ENCODE peak calls at places on chromosomes 13 and 19, in seven cellular contexts. One of them, this sample, is unnamed.
A peak's percentile ranks its signal among the peaks of the same experiment; 100 is the strongest.

GRCh38 chr13:109857325-109857724 is 70.9 kb upstream of the IRS2 start:
- DNase-seq in H1: no peak
- DNase-seq in neuronal stem cell: no peak
- DNase-seq in H9: no peak
- DNase-seq in mesenchymal stem cell: no peak
- DNase-seq in IMR-90: no peak
- DNase-seq in mesendoderm: no peak
- DNase-seq in this sample: no peak

GRCh38 chr13:26440111-26440510 is 117.4 kb upstream of the WASF3 start:
- DNase-seq in IMR-90: peak; percentile 33
- DNase-seq in neuronal stem cell: no peak
- DNase-seq in H9: no peak
- DNase-seq in mesenchymal stem cell: peak; percentile 10
- DNase-seq in mesendoderm: no peak
- DNase-seq in H1: no peak
- DNase-seq in this sample: no peak

GRCh38 chr13:59356607-59357006 is 807.1 kb downstream of the DIAPH3 start:
- DNase-seq in IMR-90: peak; percentile 37
- DNase-seq in mesenchymal stem cell: peak; percentile 47
- DNase-seq in neuronal stem cell: no peak
- DNase-seq in H1: no peak
- DNase-seq in mesendoderm: no peak
- DNase-seq in H9: no peak
- DNase-seq in this sample: no peak

GRCh38 chr19:10235003-10235402 is 3.9 kb upstream of the S1PR2 start:
- DNase-seq in IMR-90: no peak
- DNase-seq in mesenchymal stem cell: no peak
- DNase-seq in H9: no peak
- DNase-seq in mesendoderm: no peak
- DNase-seq in neuronal stem cell: no peak
- DNase-seq in H1: no peak
- DNase-seq in this sample: no peak

GRCh38 chr19:7455600-7456296 is 33.1 kb downstream of the PEX11G start:
- DNase-seq in mesenchymal stem cell: no peak
- DNase-seq in IMR-90: no peak
- DNase-seq in H9: no peak
- DNase-seq in H1: no peak
- DNase-seq in neuronal stem cell: no peak
- DNase-seq in mesendoderm: no peak
- DNase-seq in this sample: no peak

GRCh38 chr19:7460562-7460966 is 28.3 kb downstream of the PEX11G start:
- DNase-seq in IMR-90: peak; percentile 44
- DNase-seq in mesendoderm: peak; percentile 67
- DNase-seq in H1: no peak
- DNase-seq in neuronal stem cell: no peak
- DNase-seq in mesenchymal stem cell: peak; percentile 79
- DNase-seq in H9: no peak
- DNase-seq in this sample: peak; percentile 55

GRCh38 chr19:18435848-18436631 is 1.9 kb downstream of the ISYNA1 start:
- DNase-seq in IMR-90: no peak
- DNase-seq in mesenchymal stem cell: peak; percentile 21
- DNase-seq in neuronal stem cell: no peak
- DNase-seq in H1: no peak
- DNase-seq in H9: no peak
- DNase-seq in mesendoderm: no peak
- DNase-seq in this sample: peak; percentile 22

GRCh38 chr19:16698914-16699313 is 20.7 kb upstream of the NWD1 start:
- DNase-seq in H9: no peak
- DNase-seq in IMR-90: no peak
- DNase-seq in mesendoderm: no peak
- DNase-seq in H1: no peak
- DNase-seq in mesenchymal stem cell: no peak
- DNase-seq in neuronal stem cell: no peak
- DNase-seq in this sample: no peak

GRCh38 chr13:26883613-26884257 is 123.1 kb upstream of the GPR12 start:
- DNase-seq in mesendoderm: no peak
- DNase-seq in H9: no peak
- DNase-seq in IMR-90: no peak
- DNase-seq in mesenchymal stem cell: no peak
- DNase-seq in H1: no peak
- DNase-seq in neuronal stem cell: no peak
- DNase-seq in this sample: no peak

GRCh38 chr19:33035461-33035860 is 29.2 kb downstream of the RHPN2 start:
- DNase-seq in IMR-90: no peak
- DNase-seq in mesendoderm: no peak
- DNase-seq in mesenchymal stem cell: no peak
- DNase-seq in H9: no peak
- DNase-seq in H1: no peak
- DNase-seq in neuronal stem cell: no peak
- DNase-seq in this sample: peak; percentile 93

GRCh38 chr19:18017275-18018083 is 9.5 kb downstream of the ARRDC2 start:
- DNase-seq in H9: no peak
- DNase-seq in H1: no peak
- DNase-seq in neuronal stem cell: no peak
- DNase-seq in IMR-90: no peak
- DNase-seq in mesenchymal stem cell: no peak
- DNase-seq in mesendoderm: no peak
- DNase-seq in this sample: no peak

GRCh38 chr19:12495002-12495802 is 10.6 kb upstream of the ZNF709 start:
- DNase-seq in mesendoderm: peak; percentile 99
- DNase-seq in mesenchymal stem cell: peak; percentile 83
- DNase-seq in neuronal stem cell: peak; percentile 88
- DNase-seq in H9: peak; percentile 96
- DNase-seq in H1: peak; percentile 92
- DNase-seq in IMR-90: peak; percentile 79
- DNase-seq in this sample: peak; percentile 96

GRCh38 chr13:49521216-49521615 is 25.5 kb downstream of the PHF11 start:
- DNase-seq in mesendoderm: no peak
- DNase-seq in IMR-90: no peak
- DNase-seq in neuronal stem cell: no peak
- DNase-seq in H1: no peak
- DNase-seq in mesenchymal stem cell: no peak
- DNase-seq in H9: no peak
- DNase-seq in this sample: no peak

GRCh38 chr13:49516467-49516866 is 20.7 kb downstream of the PHF11 start:
- DNase-seq in IMR-90: no peak
- DNase-seq in H1: no peak
- DNase-seq in H9: no peak
- DNase-seq in mesenchymal stem cell: no peak
- DNase-seq in neuronal stem cell: no peak
- DNase-seq in mesendoderm: no peak
- DNase-seq in this sample: no peak

GRCh38 chr13:49512578-49512977 is 16.8 kb downstream of the PHF11 start:
- DNase-seq in mesenchymal stem cell: no peak
- DNase-seq in neuronal stem cell: no peak
- DNase-seq in mesendoderm: no peak
- DNase-seq in IMR-90: no peak
- DNase-seq in H1: no peak
- DNase-seq in H9: no peak
- DNase-seq in this sample: no peak

DNA sequence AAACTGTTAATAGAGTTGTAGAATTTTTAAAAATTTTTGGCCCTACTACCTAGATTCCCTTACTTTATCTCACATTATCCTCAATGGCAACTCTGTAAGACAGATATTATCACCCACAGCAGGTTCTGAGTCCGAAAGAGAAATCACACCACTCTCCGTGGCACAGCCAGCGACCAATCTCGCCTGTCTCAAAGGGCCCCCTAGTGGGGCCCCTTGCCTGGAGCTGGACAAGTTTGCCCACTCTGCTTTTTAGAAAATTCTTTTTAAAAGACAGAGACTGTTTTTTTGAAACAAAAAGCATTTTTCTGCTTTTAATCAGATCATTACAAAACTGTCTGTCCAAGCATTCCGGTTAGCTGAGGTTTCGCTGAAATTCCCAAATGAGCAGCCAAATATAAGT is 21.7 kb downstream of the PHF11 start:
- DNase-seq in H1: no peak
- DNase-seq in IMR-90: no peak
- DNase-seq in mesendoderm: peak; percentile 44
- DNase-seq in mesenchymal stem cell: peak; percentile 40
- DNase-seq in H9: no peak
- DNase-seq in neuronal stem cell: no peak
- DNase-seq in this sample: peak; percentile 50
- H2BK5ac ChIP-seq in H1: no peak overlapping the region
- H2BK5ac ChIP-seq in IMR-90: no peak overlapping the region
- H2BK5ac ChIP-seq in mesendoderm: no peak overlapping the region
- H2BK5ac ChIP-seq in mesenchymal stem cell: no peak overlapping the region
- H2BK5ac ChIP-seq in H9: no peak overlapping the region
- H2BK5ac ChIP-seq in neuronal stem cell: no peak overlapping the region
- H2BK5ac ChIP-seq in this sample: no peak overlapping the region

GRCh38 chr13:102236341-102236740 is 165.5 kb downstream of the FGF14 start:
- DNase-seq in H1: no peak
- DNase-seq in neuronal stem cell: no peak
- DNase-seq in mesendoderm: no peak
- DNase-seq in H9: no peak
- DNase-seq in IMR-90: no peak
- DNase-seq in mesenchymal stem cell: no peak
- DNase-seq in this sample: no peak

GRCh38 chr13:102236830-102237621 is 164.8 kb downstream of the FGF14 start:
- DNase-seq in mesendoderm: no peak
- DNase-seq in mesenchymal stem cell: no peak
- DNase-seq in IMR-90: no peak
- DNase-seq in H1: no peak
- DNase-seq in neuronal stem cell: no peak
- DNase-seq in H9: no peak
- DNase-seq in this sample: no peak

GRCh38 chr13:102235689-102236088 is 166.2 kb downstream of the FGF14 start:
- DNase-seq in mesendoderm: no peak
- DNase-seq in IMR-90: no peak
- DNase-seq in neuronal stem cell: no peak
- DNase-seq in H9: no peak
- DNase-seq in mesenchymal stem cell: no peak
- DNase-seq in H1: no peak
- DNase-seq in this sample: peak; percentile 38

GRCh38 chr13:102233566-102234208 is 168.2 kb downstream of the FGF14 start:
- DNase-seq in H1: no peak
- DNase-seq in IMR-90: no peak
- DNase-seq in mesenchymal stem cell: no peak
- DNase-seq in H9: no peak
- DNase-seq in neuronal stem cell: no peak
- DNase-seq in mesendoderm: no peak
- DNase-seq in this sample: no peak

DNA sequence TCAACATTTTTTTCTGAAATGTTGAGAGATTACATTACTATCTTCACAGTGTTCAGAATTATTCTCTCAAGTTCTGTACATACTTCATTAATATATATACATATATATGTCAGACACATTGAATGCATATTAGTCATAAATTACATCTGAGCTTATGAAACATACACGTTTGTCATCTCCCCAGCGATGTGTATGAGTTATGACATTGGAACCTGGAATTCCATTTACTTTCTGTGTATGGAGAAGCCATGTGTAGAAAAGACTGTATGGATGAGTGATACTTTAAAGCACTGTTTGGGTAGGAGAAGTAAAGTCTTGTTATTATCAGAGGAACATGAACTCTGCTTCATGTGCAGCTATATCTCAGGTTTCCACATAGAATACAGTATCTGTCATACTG is 167.2 kb downstream of the FGF14 start:
- DNase-seq in mesenchymal stem cell: no peak
- DNase-seq in mesendoderm: no peak
- DNase-seq in H1: no peak
- DNase-seq in H9: no peak
- DNase-seq in IMR-90: peak; percentile 1
- DNase-seq in neuronal stem cell: no peak
- DNase-seq in this sample: peak; percentile 19
- H3K4me2 ChIP-seq in mesenchymal stem cell: no peak overlapping the region
- H3K4me2 ChIP-seq in mesendoderm: no peak overlapping the region
- H3K4me2 ChIP-seq in H1: no peak overlapping the region
- H3K4me2 ChIP-seq in H9: no peak overlapping the region
- H3K4me2 ChIP-seq in IMR-90: no peak overlapping the region
- H3K4me2 ChIP-seq in neuronal stem cell: no peak overlapping the region
- H3K4me2 ChIP-seq in this sample: no peak overlapping the region

DNA sequence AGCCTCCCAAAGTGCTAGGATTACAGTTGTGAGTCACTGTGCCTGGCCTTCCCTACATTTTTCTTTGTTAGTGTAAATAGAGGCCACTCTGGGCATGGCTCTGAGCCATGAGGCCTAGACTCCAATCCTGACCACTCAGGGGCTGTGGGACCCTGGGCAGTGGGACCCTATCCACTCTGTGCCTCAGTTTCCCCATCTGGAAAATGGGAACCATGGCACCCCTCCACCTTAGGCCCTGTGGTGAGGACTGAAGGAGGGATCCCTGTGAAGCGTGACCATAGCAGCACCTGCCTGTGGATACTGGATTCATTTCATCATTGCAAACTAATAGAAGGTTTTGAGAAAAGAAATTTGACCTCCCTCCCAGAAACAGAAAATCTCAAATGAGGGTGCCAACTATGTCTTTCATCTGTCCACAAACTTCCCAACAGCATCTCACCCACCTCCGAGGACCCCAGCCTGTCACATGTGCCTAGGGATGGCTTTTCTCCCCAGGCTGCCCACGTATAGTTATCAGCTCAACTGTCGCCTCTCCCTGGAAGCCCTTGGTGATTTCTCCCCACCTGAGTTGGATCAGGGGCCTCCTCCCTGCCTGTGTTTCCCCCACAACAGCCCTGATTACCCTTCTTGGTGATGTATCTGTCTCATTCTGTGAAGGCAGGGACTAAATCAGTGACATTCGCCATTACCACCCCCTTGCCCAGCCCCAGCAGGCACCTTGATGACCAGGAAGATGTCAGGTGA is 5.6 kb downstream of the ANGPTL8 start:
- DNase-seq in neuronal stem cell: no peak
- DNase-seq in IMR-90: no peak
- DNase-seq in mesendoderm: no peak
- DNase-seq in H9: no peak
- DNase-seq in mesenchymal stem cell: no peak
- DNase-seq in H1: no peak
- DNase-seq in this sample: no peak
- H2BK5ac ChIP-seq in neuronal stem cell: no peak overlapping the region
- H2BK5ac ChIP-seq in IMR-90: no peak overlapping the region
- H2BK5ac ChIP-seq in mesendoderm: no peak overlapping the region
- H2BK5ac ChIP-seq in H9: no peak overlapping the region
- H2BK5ac ChIP-seq in mesenchymal stem cell: no peak overlapping the region
- H2BK5ac ChIP-seq in H1: no peak overlapping the region
- H2BK5ac ChIP-seq in this sample: no peak overlapping the region

DNA sequence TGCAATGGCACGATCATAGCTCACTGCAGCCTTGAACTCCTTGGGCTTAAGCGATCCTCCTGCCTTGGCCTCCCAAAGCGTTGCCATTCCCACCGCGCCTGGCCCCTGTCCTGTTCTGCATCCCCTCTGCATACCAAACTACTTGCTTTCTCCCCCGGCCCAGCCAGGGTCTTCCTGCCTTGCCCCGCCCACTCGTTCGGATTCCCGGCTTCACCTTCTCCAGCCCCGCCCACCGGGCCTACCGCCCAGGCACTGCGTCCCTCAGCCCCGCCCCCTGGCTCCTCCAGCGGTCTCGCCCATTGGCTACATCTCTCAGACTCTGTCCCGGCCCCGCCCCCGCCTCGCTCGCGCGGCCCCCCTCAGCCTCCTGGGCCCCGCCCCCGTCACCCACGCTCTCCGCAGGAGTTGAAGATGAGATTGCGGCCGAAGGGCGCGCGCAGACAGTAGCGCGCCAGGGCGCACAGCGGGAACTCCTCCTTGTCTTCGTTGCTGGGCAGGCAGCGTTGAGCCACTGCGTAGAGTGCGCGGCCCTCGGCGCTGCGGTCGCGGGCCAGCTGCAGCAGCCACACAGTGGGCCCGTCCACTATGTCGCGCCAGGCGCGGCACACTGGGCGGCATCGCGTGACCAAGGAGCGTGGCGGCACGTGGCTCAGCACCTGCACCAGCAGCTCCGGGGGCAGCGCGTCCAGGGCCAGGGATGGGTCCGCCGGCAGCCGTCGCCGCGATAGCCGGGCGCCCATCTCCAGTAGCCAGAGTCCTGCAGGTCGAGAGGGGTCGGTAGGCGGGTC is 19.0 kb downstream of the MRPS12 start:
- DNase-seq in mesenchymal stem cell: peak; percentile 77
- DNase-seq in IMR-90: peak; percentile 25
- DNase-seq in H9: peak; percentile 99
- DNase-seq in neuronal stem cell: peak; percentile 80
- DNase-seq in H1: peak; percentile 99
- DNase-seq in mesendoderm: peak; percentile 93
- DNase-seq in this sample: peak; percentile 91
- H3K4me2 ChIP-seq in mesenchymal stem cell: no peak overlapping the region
- H3K4me2 ChIP-seq in IMR-90: no peak overlapping the region
- H3K4me2 ChIP-seq in H9: peak overlapping the region; percentile 33
- H3K4me2 ChIP-seq in neuronal stem cell: peak overlapping the region; percentile 73
- H3K4me2 ChIP-seq in H1: peak overlapping the region; percentile 89
- H3K4me2 ChIP-seq in mesendoderm: peak overlapping the region; percentile 59
- H3K4me2 ChIP-seq in this sample: peak overlapping the region; percentile 70